ENCODE peak calls at places on chromosomes 6 and 20, in nine cellular contexts. Y, B, A, H, P, R, K, Z and N are unnamed samples.

GRCh38 chr6:83221302-83221701 is 28.1 kb downstream of the RWDD2A start:
- DNase-seq in Z (no peak), R (no peak), B (no peak), Y (peak; percentile 64), K (no peak), H (no peak), P (no peak), A (no peak), N (no peak)

GRCh38 chr6:83908813-83909212 is 49.3 kb downstream of the CYB5R4 start:
- DNase-seq in B (no peak), R (no peak), Z (no peak), A (no peak), P (no peak), K (no peak), Y (peak; percentile 65), H (no peak), N (no peak)

GRCh38 chr6:163738304-163738703 is 323.8 kb downstream of the QKI start:
- DNase-seq in A (no peak), P (no peak), R (no peak), Y (no peak), B (no peak), Z (no peak), K (no peak), H (no peak), N (no peak)

GRCh38 chr6:13248053-13248452 is 80.3 kb downstream of the TBC1D7 start:
- DNase-seq in P (no peak), A (no peak), H (no peak), B (no peak), R (no peak), K (no peak), Z (no peak), Y (peak; percentile 61), N (no peak)

GRCh38 chr6:31152776-31153175 is 4.8 kb downstream of the CCHCR1 start:
- DNase-seq in K (no peak), B (no peak), R (no peak), H (no peak), Y (no peak), Z (no peak), A (no peak), P (no peak), N (peak; percentile 34)

GRCh38 chr6:28081486-28081751 is 1.1 kb downstream of the ZNF165 start:
- DNase-seq in Y (no peak), Z (no peak), P (peak; percentile 54), H (no peak), K (no peak), A (no peak), R (no peak), B (no peak), N (no peak)

GRCh38 chr20:31605902-31606677 is 1.0 kb downstream of the ID1 start:
- DNase-seq in Y (no peak), K (peak; percentile 50), R (no peak), P (no peak), B (no peak), H (peak; percentile 64), A (peak; percentile 31), Z (no peak), N (peak; percentile 30)

GRCh38 chr6:23873161-23873560 is 252.9 kb upstream of the NRSN1 start:
- DNase-seq in R (no peak), A (no peak), H (no peak), B (no peak), P (no peak), K (no peak), Y (no peak), Z (no peak), N (no peak)

GRCh38 chr20:19071442-19071717 is 141.1 kb upstream of the SLC24A3 start:
- DNase-seq in R (no peak), Y (no peak), B (no peak), Z (no peak), A (no peak), P (peak; percentile 77), K (no peak), H (no peak), N (no peak)

GRCh38 chr6:4178737-4179333 is 43.5 kb upstream of the ECI2 start:
- DNase-seq in H (no peak), A (no peak), Z (no peak), R (no peak), Y (no peak), K (no peak), B (no peak), P (no peak), N (no peak)

GRCh38 chr6:41796474-41796873 is 9.0 kb downstream of the TOMM6 start:
- DNase-seq in B (no peak), H (no peak), Z (no peak), A (no peak), Y (no peak), R (no peak), K (no peak), P (no peak), N (no peak)

GRCh38 chr20:23434521-23435313 is 4.8 kb upstream of the CSTL1 start:
- DNase-seq in Y (no peak), A (no peak), K (no peak), R (no peak), B (no peak), Z (no peak), H (no peak), P (no peak), N (no peak)

GRCh38 chr6:108156180-108156937 is 9.5 kb upstream of the NR2E1 start:
- DNase-seq in B (no peak), K (no peak), Y (no peak), P (no peak), H (no peak), A (no peak), Z (no peak), R (no peak), N (no peak)

GRCh38 chr20:51750037-51750769 is 18.0 kb downstream of the ATP9A start:
- DNase-seq in R (peak; percentile 80), A (peak; percentile 80), P (no peak), Y (peak; percentile 94), B (peak; percentile 88), Z (peak; percentile 68), H (peak; percentile 94), K (no peak), N (peak; percentile 95)

GRCh38 chr6:116572162-116572561 is 858 bp downstream of the RWDD1 start:
- DNase-seq in B (peak; percentile 50), H (peak; percentile 51), P (no peak), A (peak; percentile 57), Z (no peak), K (no peak), R (no peak), Y (peak; percentile 55), N (peak; percentile 26)

GRCh38 chr20:63354636-63355385 is 6.3 kb downstream of the CHRNA4 start:
- DNase-seq in K (no peak), P (no peak), B (no peak), H (peak; percentile 50), R (no peak), Y (no peak), A (no peak), Z (no peak), N (no peak)

GRCh38 chr6:37580164-37580955 is 80.7 kb upstream of the CCDC167 start:
- DNase-seq in B (no peak), Y (no peak), R (no peak), H (no peak), P (no peak), K (no peak), Z (no peak), A (no peak), N (no peak)
- H3K27ac ChIP-seq in B (no peak overlapping the region), Y (no peak overlapping the region), R (no peak overlapping the region), H (no peak overlapping the region), P (no peak overlapping the region), K (no peak overlapping the region), Z (no peak overlapping the region), A (no peak overlapping the region), N (no peak overlapping the region)

DNA sequence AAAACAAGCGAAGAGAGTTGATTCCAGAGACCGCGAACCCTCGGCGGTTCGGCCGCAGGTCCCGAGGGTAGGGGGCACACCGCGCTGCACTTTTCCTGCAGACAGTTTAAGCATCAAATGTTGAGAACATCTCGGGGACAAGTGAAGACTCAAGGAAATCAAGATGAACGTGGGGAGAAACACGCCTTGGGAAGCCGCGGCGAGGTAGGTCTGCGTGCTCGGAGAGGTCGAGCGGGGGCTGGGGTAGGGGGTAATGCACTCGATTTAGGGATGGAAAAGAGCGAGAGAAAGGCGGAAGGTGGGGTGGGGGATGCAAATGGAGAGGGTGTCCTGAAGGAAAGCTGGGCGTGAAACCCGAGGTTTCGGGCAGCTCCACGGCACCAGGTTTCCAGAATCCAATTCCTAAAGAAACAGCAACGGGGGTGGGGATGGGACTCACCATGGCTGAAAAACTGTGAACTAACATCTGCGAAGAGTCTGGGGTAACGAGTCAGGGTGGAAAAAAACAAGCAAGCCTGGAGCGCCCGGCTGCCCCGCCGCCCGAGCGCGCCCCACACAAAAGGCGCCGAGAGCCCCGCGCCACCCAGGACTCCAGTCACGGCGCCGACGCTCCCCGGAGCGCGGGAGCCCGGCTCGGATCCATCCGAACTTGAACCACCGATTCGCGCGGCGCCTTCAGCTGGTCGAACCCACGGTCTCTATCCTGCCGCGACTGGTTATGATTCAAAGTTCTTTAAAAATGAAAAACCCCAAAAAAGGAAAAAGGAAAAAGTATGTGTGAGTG is 3.6 kb downstream of the TFAP2A start:
- DNase-seq in Z (no peak), A (no peak), R (no peak), H (no peak), P (no peak), K (no peak), Y (no peak), B (no peak), N (no peak)
- H3K27me3 ChIP-seq in Z (peaks cover 24% of the 10 kb centered on the region), A (peaks cover 72% of the 10 kb centered on the region), R (no peaks in the 10 kb centered on the region), H (peaks cover 44% of the 10 kb centered on the region), P (peaks cover 10% of the 10 kb centered on the region), K (peaks cover 10% of the 10 kb centered on the region), Y (peaks cover 66% of the 10 kb centered on the region), B (peaks cover 63% of the 10 kb centered on the region), N (peaks cover 61% of the 10 kb centered on the region)

GRCh38 chr6:33769248-33769821 is 19.6 kb downstream of the LEMD2 start:
- DNase-seq in R (no peak), H (no peak), K (no peak), B (no peak), Z (no peak), P (no peak), Y (no peak), A (no peak), N (no peak)

GRCh38 chr6:33770833-33771341 is 18.0 kb downstream of the LEMD2 start:
- DNase-seq in K (no peak), Y (no peak), B (no peak), H (no peak), P (no peak), R (no peak), A (no peak), Z (no peak), N (no peak)

GRCh38 chr6:33771342-33772113 is 17.4 kb downstream of the LEMD2 start:
- DNase-seq in Z (peak; percentile 83), A (peak; percentile 68), H (peak; percentile 75), P (no peak), B (peak; percentile 77), Y (peak; percentile 96), R (no peak), K (peak; percentile 78), N (peak; percentile 88)

GRCh38 chr6:33768644-33769120 is 20.2 kb downstream of the LEMD2 start:
- DNase-seq in P (no peak), K (peak; percentile 53), R (peak; percentile 83), Y (peak; percentile 77), B (peak; percentile 91), Z (peak; percentile 67), H (peak; percentile 84), A (peak; percentile 78), N (peak; percentile 80)

GRCh38 chr6:33770116-33770832 is 18.7 kb downstream of the LEMD2 start:
- DNase-seq in K (no peak), B (no peak), P (no peak), H (no peak), Y (no peak), Z (peak; percentile 35), A (no peak), R (no peak), N (peak; percentile 75)
- TF ChIP-seq POLR2A in K (no peak), B (no peak), P (peak; percentile 72), H (no peak), Y (no peak), Z (no peak), A (no peak), R (no peak), N (no peak)

GRCh38 chr6:358432-358831 is 33.1 kb upstream of the IRF4 start:
- DNase-seq in A (no peak), Z (no peak), Y (no peak), R (no peak), K (no peak), P (no peak), B (no peak), H (peak; percentile 53), N (no peak)
- H3K27ac ChIP-seq in A (no peak overlapping the region), Z (no peak overlapping the region), Y (no peak overlapping the region), R (no peak overlapping the region), K (no peak overlapping the region), P (no peak overlapping the region), B (no peak overlapping the region), H (no peak overlapping the region), N (no peak overlapping the region)